ENCODE peak calls at places on chromosome 15, in five cellular contexts. One of them, this sample, is unnamed.

GRCh38 chr15:68464451-68465090 is 32.6 kb upstream of the ITGA11 start:
- DNase-seq in endothelial cell: no peak
- DNase-seq in H1: no peak
- DNase-seq in fibroblast of pulmonary artery: peak
- DNase-seq in Calu3: no peak
- DNase-seq in this sample: no peak

GRCh38 chr15:78909791-78910228 is 35.0 kb downstream of the CTSH start:
- DNase-seq in fibroblast of pulmonary artery: peak
- DNase-seq in H1: peak
- DNase-seq in endothelial cell: peak
- DNase-seq in Calu3: peak
- DNase-seq in this sample: peak

GRCh38 chr15:60021589-60022378 is 17.7 kb downstream of the FOXB1 start:
- DNase-seq in endothelial cell: no peak
- DNase-seq in H1: no peak
- DNase-seq in Calu3: peak
- DNase-seq in fibroblast of pulmonary artery: no peak
- DNase-seq in this sample: no peak

GRCh38 chr15:78421241-78421994 is 16.6 kb upstream of the IREB2 start:
- DNase-seq in fibroblast of pulmonary artery: no peak
- DNase-seq in endothelial cell: no peak
- DNase-seq in H1: no peak
- DNase-seq in Calu3: no peak
- DNase-seq in this sample: no peak

GRCh38 chr15:68014219-68014618 is 39.9 kb upstream of the PIAS1 start:
- DNase-seq in fibroblast of pulmonary artery: no peak
- DNase-seq in endothelial cell: no peak
- DNase-seq in Calu3: no peak
- DNase-seq in H1: no peak
- DNase-seq in this sample: peak

GRCh38 chr15:87118424-87118823 is 1038.8 kb downstream of the AGBL1 start:
- DNase-seq in fibroblast of pulmonary artery: no peak
- DNase-seq in Calu3: no peak
- DNase-seq in endothelial cell: no peak
- DNase-seq in H1: no peak
- DNase-seq in this sample: no peak

GRCh38 chr15:99016680-99017321 is 9.2 kb upstream of the PGPEP1L start:
- DNase-seq in H1: peak
- DNase-seq in endothelial cell: peak
- DNase-seq in fibroblast of pulmonary artery: no peak
- DNase-seq in Calu3: no peak
- DNase-seq in this sample: peak

GRCh38 chr15:73183071-73183470 is 130.8 kb downstream of the NEO1 start:
- DNase-seq in H1: no peak
- DNase-seq in Calu3: no peak
- DNase-seq in fibroblast of pulmonary artery: no peak
- DNase-seq in endothelial cell: no peak
- DNase-seq in this sample: no peak

GRCh38 chr15:59174846-59175831 is 31.5 kb upstream of the LDHAL6B start:
- DNase-seq in H1: peak
- DNase-seq in Calu3: peak
- DNase-seq in endothelial cell: peak
- DNase-seq in fibroblast of pulmonary artery: peak
- DNase-seq in this sample: no peak

GRCh38 chr15:81880833-81881232 is 165.0 kb downstream of the MEX3B start:
- DNase-seq in fibroblast of pulmonary artery: no peak
- DNase-seq in H1: no peak
- DNase-seq in Calu3: no peak
- DNase-seq in endothelial cell: no peak
- DNase-seq in this sample: no peak

GRCh38 chr15:43209059-43209824 is 11.6 kb downstream of the EPB42 start:
- DNase-seq in fibroblast of pulmonary artery: peak
- DNase-seq in H1: no peak
- DNase-seq in Calu3: no peak
- DNase-seq in endothelial cell: peak
- DNase-seq in this sample: no peak

GRCh38 chr15:50298340-50298739 is 32.8 kb upstream of the HDC start:
- DNase-seq in fibroblast of pulmonary artery: no peak
- DNase-seq in H1: no peak
- DNase-seq in Calu3: no peak
- DNase-seq in endothelial cell: no peak
- DNase-seq in this sample: no peak

GRCh38 chr15:60091150-60091549 is 87.0 kb downstream of the FOXB1 start:
- DNase-seq in endothelial cell: no peak
- DNase-seq in H1: no peak
- DNase-seq in Calu3: peak
- DNase-seq in fibroblast of pulmonary artery: peak
- DNase-seq in this sample: peak

GRCh38 chr15:93249599-93249998 is 160.6 kb upstream of the RGMA start:
- DNase-seq in Calu3: no peak
- DNase-seq in H1: no peak
- DNase-seq in fibroblast of pulmonary artery: no peak
- DNase-seq in endothelial cell: no peak
- DNase-seq in this sample: no peak

GRCh38 chr15:76155742-76156141 is 96.0 kb downstream of the TMEM266 start:
- DNase-seq in endothelial cell: no peak
- DNase-seq in fibroblast of pulmonary artery: no peak
- DNase-seq in Calu3: no peak
- DNase-seq in H1: no peak
- DNase-seq in this sample: no peak

GRCh38 chr15:79897701-79898113 is 893 bp upstream of the MTHFS start:
- DNase-seq in H1: no peak
- DNase-seq in endothelial cell: no peak
- DNase-seq in fibroblast of pulmonary artery: no peak
- DNase-seq in Calu3: no peak
- DNase-seq in this sample: no peak

GRCh38 chr15:63492541-63493077 is 11.8 kb upstream of the USP3 start:
- DNase-seq in endothelial cell: no peak
- DNase-seq in Calu3: no peak
- DNase-seq in H1: no peak
- DNase-seq in fibroblast of pulmonary artery: peak
- DNase-seq in this sample: no peak

GRCh38 chr15:62857411-62857853 is 185.1 kb upstream of the TPM1 start:
- DNase-seq in fibroblast of pulmonary artery: no peak
- DNase-seq in H1: no peak
- DNase-seq in Calu3: peak
- DNase-seq in endothelial cell: no peak
- DNase-seq in this sample: peak

GRCh38 chr15:98878862-98879261 is 128.7 kb downstream of the PGPEP1L start:
- DNase-seq in Calu3: no peak
- DNase-seq in endothelial cell: no peak
- DNase-seq in fibroblast of pulmonary artery: no peak
- DNase-seq in H1: no peak
- DNase-seq in this sample: no peak

GRCh38 chr15:66461917-66462316 is 35.6 kb downstream of the SNAPC5 start:
- DNase-seq in Calu3: peak
- DNase-seq in endothelial cell: no peak
- DNase-seq in H1: no peak
- DNase-seq in fibroblast of pulmonary artery: no peak
- DNase-seq in this sample: peak

GRCh38 chr15:82044373-82045178 is 1.2 kb downstream of the MEX3B start:
- DNase-seq in H1: peak
- DNase-seq in Calu3: no peak
- DNase-seq in endothelial cell: peak
- DNase-seq in fibroblast of pulmonary artery: peak
- DNase-seq in this sample: peak

GRCh38 chr15:78739996-78740903 is 71.0 kb downstream of the ADAMTS7 start:
- DNase-seq in endothelial cell: peak
- DNase-seq in H1: peak
- DNase-seq in Calu3: peak
- DNase-seq in fibroblast of pulmonary artery: peak
- DNase-seq in this sample: no peak

GRCh38 chr15:76398702-76399101 is 62.1 kb downstream of the ISL2 start:
- DNase-seq in endothelial cell: no peak
- DNase-seq in H1: no peak
- DNase-seq in Calu3: no peak
- DNase-seq in fibroblast of pulmonary artery: no peak
- DNase-seq in this sample: no peak

GRCh38 chr15:90869601-90870353 is 1.4 kb downstream of the FURIN start:
- DNase-seq in H1: no peak
- DNase-seq in endothelial cell: peak
- DNase-seq in fibroblast of pulmonary artery: peak
- DNase-seq in Calu3: peak
- DNase-seq in this sample: peak

GRCh38 chr15:62824111-62824737 is 218.3 kb upstream of the TPM1 start:
- DNase-seq in H1: no peak
- DNase-seq in endothelial cell: no peak
- DNase-seq in fibroblast of pulmonary artery: peak
- DNase-seq in Calu3: no peak
- DNase-seq in this sample: peak

GRCh38 chr15:101059381-101060341 is 140.5 kb downstream of the LRRK1 start:
- DNase-seq in endothelial cell: no peak
- DNase-seq in Calu3: no peak
- DNase-seq in H1: peak
- DNase-seq in fibroblast of pulmonary artery: no peak
- DNase-seq in this sample: no peak

GRCh38 chr15:98771444-98772059 is 123.2 kb downstream of the IGF1R start:
- DNase-seq in Calu3: no peak
- DNase-seq in H1: no peak
- DNase-seq in endothelial cell: no peak
- DNase-seq in fibroblast of pulmonary artery: no peak
- DNase-seq in this sample: no peak

GRCh38 chr15:96348112-96349027 is 17.9 kb downstream of the NR2F2 start:
- DNase-seq in Calu3: peak
- DNase-seq in H1: peak
- DNase-seq in endothelial cell: no peak
- DNase-seq in fibroblast of pulmonary artery: peak
- DNase-seq in this sample: no peak

GRCh38 chr15:47003568-47003967 is 713.7 kb upstream of the SEMA6D start:
- DNase-seq in Calu3: no peak
- DNase-seq in fibroblast of pulmonary artery: no peak
- DNase-seq in endothelial cell: no peak
- DNase-seq in H1: no peak
- DNase-seq in this sample: no peak

GRCh38 chr15:58138106-58138505 is at the start of gene AQP9:
- DNase-seq in Calu3: no peak
- DNase-seq in H1: no peak
- DNase-seq in fibroblast of pulmonary artery: no peak
- DNase-seq in endothelial cell: no peak
- DNase-seq in this sample: no peak

GRCh38 chr15:58135511-58136174 is 2.5 kb upstream of the AQP9 start:
- DNase-seq in H1: no peak
- DNase-seq in Calu3: no peak
- DNase-seq in endothelial cell: no peak
- DNase-seq in fibroblast of pulmonary artery: peak
- DNase-seq in this sample: no peak

GRCh38 chr15:58139631-58140522 is 1.7 kb downstream of the AQP9 start:
- DNase-seq in fibroblast of pulmonary artery: peak
- DNase-seq in Calu3: no peak
- DNase-seq in H1: no peak
- DNase-seq in endothelial cell: no peak
- DNase-seq in this sample: no peak

GRCh38 chr15:58136731-58137130 is 1.4 kb upstream of the AQP9 start:
- DNase-seq in Calu3: no peak
- DNase-seq in fibroblast of pulmonary artery: no peak
- DNase-seq in H1: no peak
- DNase-seq in endothelial cell: no peak
- DNase-seq in this sample: no peak

GRCh38 chr15:58137686-58138085 is 495 bp upstream of the AQP9 start:
- DNase-seq in endothelial cell: no peak
- DNase-seq in H1: no peak
- DNase-seq in fibroblast of pulmonary artery: no peak
- DNase-seq in Calu3: no peak
- DNase-seq in this sample: no peak
- TF ChIP-seq CTCF in endothelial cell: no peak
- TF ChIP-seq CTCF in H1: no peak
- TF ChIP-seq CTCF in fibroblast of pulmonary artery: no peak
- TF ChIP-seq CTCF in Calu3: no peak
- TF ChIP-seq CTCF in this sample: no peak

GRCh38 chr15:25543156-25543555 is 104.3 kb upstream of the UBE3A start:
- DNase-seq in Calu3: no peak
- DNase-seq in endothelial cell: no peak
- DNase-seq in H1: no peak
- DNase-seq in fibroblast of pulmonary artery: peak
- DNase-seq in this sample: no peak
- TF ChIP-seq CTCF in Calu3: no peak
- TF ChIP-seq CTCF in endothelial cell: no peak
- TF ChIP-seq CTCF in H1: no peak
- TF ChIP-seq CTCF in fibroblast of pulmonary artery: no peak
- TF ChIP-seq CTCF in this sample: no peak

DNA sequence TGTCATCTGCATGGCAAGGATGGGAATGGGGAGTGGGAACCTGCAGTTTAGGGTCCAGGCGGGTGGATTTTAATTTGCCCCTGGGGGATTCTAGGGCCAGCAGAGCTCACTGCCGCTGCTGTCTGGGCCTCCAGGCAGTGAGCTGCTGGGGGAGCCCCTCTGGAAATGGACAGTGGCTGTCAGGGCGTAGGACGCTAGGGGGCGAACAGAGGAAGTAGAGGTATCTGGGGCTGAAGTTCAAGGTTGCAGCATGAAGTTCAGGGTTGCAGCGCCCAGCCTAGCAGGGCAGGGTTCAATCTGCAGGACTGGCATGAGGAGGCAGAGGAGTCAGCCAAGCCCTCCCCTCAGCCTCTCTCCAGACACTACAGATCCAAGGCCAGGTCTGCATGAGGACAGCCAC is 49.5 kb downstream of the APBA2 start:
- DNase-seq in H1: peak
- DNase-seq in Calu3: no peak
- DNase-seq in endothelial cell: peak
- DNase-seq in fibroblast of pulmonary artery: peak
- DNase-seq in this sample: no peak
- TF ChIP-seq CTCF in H1: peak
- TF ChIP-seq CTCF in Calu3: no peak
- TF ChIP-seq CTCF in endothelial cell: peak
- TF ChIP-seq CTCF in fibroblast of pulmonary artery: peak
- TF ChIP-seq CTCF in this sample: no peak

DNA sequence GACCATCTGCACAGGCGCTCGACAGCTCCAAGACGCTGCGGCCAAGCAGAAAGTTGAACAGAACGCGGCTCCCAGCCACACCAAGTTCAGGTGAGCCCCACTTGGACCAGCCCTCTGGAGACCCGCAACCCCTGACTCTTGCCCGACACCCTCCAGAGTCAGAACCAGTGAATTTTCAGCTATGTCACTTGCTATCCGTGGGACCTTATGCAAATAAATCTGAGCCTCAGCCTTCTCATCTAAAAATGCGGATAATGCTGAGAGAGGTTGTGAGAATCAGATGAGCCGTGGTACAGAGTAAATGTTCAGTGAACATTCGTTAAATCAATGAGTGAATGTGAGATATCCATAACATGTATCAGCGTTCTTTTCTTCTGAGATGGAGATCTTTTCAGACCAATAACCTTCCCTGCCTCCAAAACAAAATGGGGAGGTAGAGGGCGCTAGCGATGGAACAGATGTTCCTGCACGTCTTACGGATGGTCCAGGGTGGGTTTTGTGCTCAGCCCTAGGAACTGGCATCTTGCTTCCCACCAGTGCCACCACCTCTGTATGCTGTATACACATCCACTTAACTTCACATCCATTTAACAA is 524 bp downstream of the MRPS11 start:
- DNase-seq in Calu3: no peak
- DNase-seq in fibroblast of pulmonary artery: peak
- DNase-seq in endothelial cell: peak
- DNase-seq in H1: peak
- DNase-seq in this sample: no peak
- TF ChIP-seq CTCF in Calu3: no peak
- TF ChIP-seq CTCF in fibroblast of pulmonary artery: peak
- TF ChIP-seq CTCF in endothelial cell: no peak
- TF ChIP-seq CTCF in H1: peak
- TF ChIP-seq CTCF in this sample: peak